ENCODE peak calls at places on chromosome 21, in five cellular contexts. One of them, this sample, is unnamed.

GRCh38 chr21:27526451-27526850 is 559.6 kb upstream of the ADAMTS5 start:
- DNase-seq in ELR: no peak
- DNase-seq in retina: no peak
- DNase-seq in stimulated activated CD4-positive, alpha-beta T cell treated with anti-CD3 and anti-CD28 coated beads, Interleukin-4, amount 100 ng/mL, for 48 hours: no peak
- DNase-seq in activated CD4-positive, alpha-beta T cell treated with anti-CD3 and anti-CD28 coated beads, Interleukin-2, amount 50 U/mL, for 1 hour: no peak
- DNase-seq in this sample: no peak

GRCh38 chr21:24941316-24942185 is 665.7 kb downstream of the MRPL39 start:
- DNase-seq in stimulated activated CD4-positive, alpha-beta T cell treated with anti-CD3 and anti-CD28 coated beads, Interleukin-4, amount 100 ng/mL, for 48 hours: no peak
- DNase-seq in activated CD4-positive, alpha-beta T cell treated with anti-CD3 and anti-CD28 coated beads, Interleukin-2, amount 50 U/mL, for 1 hour: no peak
- DNase-seq in ELR: peak; percentile 37
- DNase-seq in retina: no peak
- DNase-seq in this sample: no peak

GRCh38 chr21:42304556-42305454 is 10.4 kb downstream of the TFF3 start:
- DNase-seq in stimulated activated CD4-positive, alpha-beta T cell treated with anti-CD3 and anti-CD28 coated beads, Interleukin-4, amount 100 ng/mL, for 48 hours: no peak
- DNase-seq in ELR: no peak
- DNase-seq in activated CD4-positive, alpha-beta T cell treated with anti-CD3 and anti-CD28 coated beads, Interleukin-2, amount 50 U/mL, for 1 hour: no peak
- DNase-seq in retina: no peak
- DNase-seq in this sample: no peak

GRCh38 chr21:26544208-26544607 is 28.9 kb downstream of the CYYR1 start:
- DNase-seq in retina: no peak
- DNase-seq in stimulated activated CD4-positive, alpha-beta T cell treated with anti-CD3 and anti-CD28 coated beads, Interleukin-4, amount 100 ng/mL, for 48 hours: no peak
- DNase-seq in activated CD4-positive, alpha-beta T cell treated with anti-CD3 and anti-CD28 coated beads, Interleukin-2, amount 50 U/mL, for 1 hour: no peak
- DNase-seq in ELR: peak; percentile 10
- DNase-seq in this sample: no peak

GRCh38 chr21:45821315-45822001 is 160.1 kb upstream of the COL6A1 start:
- DNase-seq in ELR: no peak
- DNase-seq in retina: no peak
- DNase-seq in stimulated activated CD4-positive, alpha-beta T cell treated with anti-CD3 and anti-CD28 coated beads, Interleukin-4, amount 100 ng/mL, for 48 hours: no peak
- DNase-seq in activated CD4-positive, alpha-beta T cell treated with anti-CD3 and anti-CD28 coated beads, Interleukin-2, amount 50 U/mL, for 1 hour: no peak
- DNase-seq in this sample: no peak

GRCh38 chr21:37800122-37800455 is 116.2 kb downstream of the KCNJ6 start:
- DNase-seq in retina: no peak
- DNase-seq in stimulated activated CD4-positive, alpha-beta T cell treated with anti-CD3 and anti-CD28 coated beads, Interleukin-4, amount 100 ng/mL, for 48 hours: no peak
- DNase-seq in activated CD4-positive, alpha-beta T cell treated with anti-CD3 and anti-CD28 coated beads, Interleukin-2, amount 50 U/mL, for 1 hour: no peak
- DNase-seq in ELR: peak; percentile 28
- DNase-seq in this sample: no peak

GRCh38 chr21:33063907-33064622 is 5.9 kb upstream of the OLIG1 start:
- DNase-seq in ELR: no peak
- DNase-seq in retina: peak; percentile 32
- DNase-seq in stimulated activated CD4-positive, alpha-beta T cell treated with anti-CD3 and anti-CD28 coated beads, Interleukin-4, amount 100 ng/mL, for 48 hours: no peak
- DNase-seq in activated CD4-positive, alpha-beta T cell treated with anti-CD3 and anti-CD28 coated beads, Interleukin-2, amount 50 U/mL, for 1 hour: no peak
- DNase-seq in this sample: no peak

GRCh38 chr21:43717166-43717853 is 1.6 kb upstream of the PDXK start:
- DNase-seq in ELR: no peak
- DNase-seq in activated CD4-positive, alpha-beta T cell treated with anti-CD3 and anti-CD28 coated beads, Interleukin-2, amount 50 U/mL, for 1 hour: no peak
- DNase-seq in stimulated activated CD4-positive, alpha-beta T cell treated with anti-CD3 and anti-CD28 coated beads, Interleukin-4, amount 100 ng/mL, for 48 hours: no peak
- DNase-seq in retina: no peak
- DNase-seq in this sample: no peak

GRCh38 chr21:43699933-43700599 is 18.9 kb upstream of the PDXK start:
- DNase-seq in stimulated activated CD4-positive, alpha-beta T cell treated with anti-CD3 and anti-CD28 coated beads, Interleukin-4, amount 100 ng/mL, for 48 hours: no peak
- DNase-seq in retina: no peak
- DNase-seq in activated CD4-positive, alpha-beta T cell treated with anti-CD3 and anti-CD28 coated beads, Interleukin-2, amount 50 U/mL, for 1 hour: no peak
- DNase-seq in ELR: no peak
- DNase-seq in this sample: no peak

GRCh38 chr21:41487082-41487481 is 20.9 kb downstream of the TMPRSS2 start:
- DNase-seq in activated CD4-positive, alpha-beta T cell treated with anti-CD3 and anti-CD28 coated beads, Interleukin-2, amount 50 U/mL, for 1 hour: no peak
- DNase-seq in stimulated activated CD4-positive, alpha-beta T cell treated with anti-CD3 and anti-CD28 coated beads, Interleukin-4, amount 100 ng/mL, for 48 hours: no peak
- DNase-seq in ELR: no peak
- DNase-seq in retina: no peak
- DNase-seq in this sample: no peak

GRCh38 chr21:35344582-35344981 is 295.5 kb upstream of the RUNX1 start:
- DNase-seq in retina: no peak
- DNase-seq in stimulated activated CD4-positive, alpha-beta T cell treated with anti-CD3 and anti-CD28 coated beads, Interleukin-4, amount 100 ng/mL, for 48 hours: no peak
- DNase-seq in ELR: no peak
- DNase-seq in activated CD4-positive, alpha-beta T cell treated with anti-CD3 and anti-CD28 coated beads, Interleukin-2, amount 50 U/mL, for 1 hour: no peak
- DNase-seq in this sample: no peak

GRCh38 chr21:35616090-35616489 is 444.2 kb downstream of the SETD4 start:
- DNase-seq in activated CD4-positive, alpha-beta T cell treated with anti-CD3 and anti-CD28 coated beads, Interleukin-2, amount 50 U/mL, for 1 hour: no peak
- DNase-seq in retina: no peak
- DNase-seq in stimulated activated CD4-positive, alpha-beta T cell treated with anti-CD3 and anti-CD28 coated beads, Interleukin-4, amount 100 ng/mL, for 48 hours: no peak
- DNase-seq in ELR: peak; percentile 59
- DNase-seq in this sample: no peak

GRCh38 chr21:45353200-45353599 is 51.8 kb upstream of the COL18A1 start:
- DNase-seq in activated CD4-positive, alpha-beta T cell treated with anti-CD3 and anti-CD28 coated beads, Interleukin-2, amount 50 U/mL, for 1 hour: no peak
- DNase-seq in retina: no peak
- DNase-seq in stimulated activated CD4-positive, alpha-beta T cell treated with anti-CD3 and anti-CD28 coated beads, Interleukin-4, amount 100 ng/mL, for 48 hours: no peak
- DNase-seq in ELR: no peak
- DNase-seq in this sample: no peak

GRCh38 chr21:44344541-44345183 is 5.5 kb upstream of the CFAP410 start:
- DNase-seq in ELR: no peak
- DNase-seq in retina: no peak
- DNase-seq in activated CD4-positive, alpha-beta T cell treated with anti-CD3 and anti-CD28 coated beads, Interleukin-2, amount 50 U/mL, for 1 hour: no peak
- DNase-seq in stimulated activated CD4-positive, alpha-beta T cell treated with anti-CD3 and anti-CD28 coated beads, Interleukin-4, amount 100 ng/mL, for 48 hours: no peak
- DNase-seq in this sample: no peak

GRCh38 chr21:45148316-45149000 is 74.1 kb downstream of the ADARB1 start:
- DNase-seq in activated CD4-positive, alpha-beta T cell treated with anti-CD3 and anti-CD28 coated beads, Interleukin-2, amount 50 U/mL, for 1 hour: no peak
- DNase-seq in stimulated activated CD4-positive, alpha-beta T cell treated with anti-CD3 and anti-CD28 coated beads, Interleukin-4, amount 100 ng/mL, for 48 hours: no peak
- DNase-seq in ELR: no peak
- DNase-seq in retina: no peak
- DNase-seq in this sample: no peak

GRCh38 chr21:36021251-36021837 is 39.0 kb downstream of the SETD4 start:
- DNase-seq in ELR: no peak
- DNase-seq in activated CD4-positive, alpha-beta T cell treated with anti-CD3 and anti-CD28 coated beads, Interleukin-2, amount 50 U/mL, for 1 hour: no peak
- DNase-seq in retina: no peak
- DNase-seq in stimulated activated CD4-positive, alpha-beta T cell treated with anti-CD3 and anti-CD28 coated beads, Interleukin-4, amount 100 ng/mL, for 48 hours: no peak
- DNase-seq in this sample: peak; percentile 23

GRCh38 chr21:46323227-46323709 is 402 bp downstream of the C21orf58 start:
- DNase-seq in activated CD4-positive, alpha-beta T cell treated with anti-CD3 and anti-CD28 coated beads, Interleukin-2, amount 50 U/mL, for 1 hour: no peak
- DNase-seq in stimulated activated CD4-positive, alpha-beta T cell treated with anti-CD3 and anti-CD28 coated beads, Interleukin-4, amount 100 ng/mL, for 48 hours: peak; percentile 20
- DNase-seq in ELR: peak; percentile 44
- DNase-seq in retina: no peak
- DNase-seq in this sample: no peak

GRCh38 chr21:36846624-36847023 is 119.8 kb downstream of the HLCS start:
- DNase-seq in ELR: peak; percentile 20
- DNase-seq in retina: no peak
- DNase-seq in activated CD4-positive, alpha-beta T cell treated with anti-CD3 and anti-CD28 coated beads, Interleukin-2, amount 50 U/mL, for 1 hour: no peak
- DNase-seq in stimulated activated CD4-positive, alpha-beta T cell treated with anti-CD3 and anti-CD28 coated beads, Interleukin-4, amount 100 ng/mL, for 48 hours: no peak
- DNase-seq in this sample: no peak

GRCh38 chr21:31559368-31560119 is 99.9 kb upstream of the SOD1 start:
- DNase-seq in activated CD4-positive, alpha-beta T cell treated with anti-CD3 and anti-CD28 coated beads, Interleukin-2, amount 50 U/mL, for 1 hour: peak; percentile 89
- DNase-seq in retina: no peak
- DNase-seq in stimulated activated CD4-positive, alpha-beta T cell treated with anti-CD3 and anti-CD28 coated beads, Interleukin-4, amount 100 ng/mL, for 48 hours: peak; percentile 95
- DNase-seq in ELR: peak; percentile 77
- DNase-seq in this sample: peak; percentile 44

GRCh38 chr21:26842976-26843911 is 2.0 kb downstream of the ADAMTS1 start:
- DNase-seq in ELR: peak; percentile 96
- DNase-seq in retina: peak; percentile 90
- DNase-seq in activated CD4-positive, alpha-beta T cell treated with anti-CD3 and anti-CD28 coated beads, Interleukin-2, amount 50 U/mL, for 1 hour: no peak
- DNase-seq in stimulated activated CD4-positive, alpha-beta T cell treated with anti-CD3 and anti-CD28 coated beads, Interleukin-4, amount 100 ng/mL, for 48 hours: no peak
- DNase-seq in this sample: no peak

GRCh38 chr21:41681939-41682718 is 84.7 kb downstream of the RIPK4 start:
- DNase-seq in activated CD4-positive, alpha-beta T cell treated with anti-CD3 and anti-CD28 coated beads, Interleukin-2, amount 50 U/mL, for 1 hour: no peak
- DNase-seq in stimulated activated CD4-positive, alpha-beta T cell treated with anti-CD3 and anti-CD28 coated beads, Interleukin-4, amount 100 ng/mL, for 48 hours: no peak
- DNase-seq in ELR: no peak
- DNase-seq in retina: no peak
- DNase-seq in this sample: no peak

GRCh38 chr21:30990514-30991304 is 47.6 kb downstream of the KRTAP19-8 start:
- DNase-seq in stimulated activated CD4-positive, alpha-beta T cell treated with anti-CD3 and anti-CD28 coated beads, Interleukin-4, amount 100 ng/mL, for 48 hours: no peak
- DNase-seq in retina: no peak
- DNase-seq in activated CD4-positive, alpha-beta T cell treated with anti-CD3 and anti-CD28 coated beads, Interleukin-2, amount 50 U/mL, for 1 hour: no peak
- DNase-seq in ELR: no peak
- DNase-seq in this sample: no peak

GRCh38 chr21:44710756-44711326 is 531 bp downstream of the TSPEAR start:
- DNase-seq in stimulated activated CD4-positive, alpha-beta T cell treated with anti-CD3 and anti-CD28 coated beads, Interleukin-4, amount 100 ng/mL, for 48 hours: no peak
- DNase-seq in ELR: no peak
- DNase-seq in activated CD4-positive, alpha-beta T cell treated with anti-CD3 and anti-CD28 coated beads, Interleukin-2, amount 50 U/mL, for 1 hour: no peak
- DNase-seq in retina: no peak
- DNase-seq in this sample: no peak

GRCh38 chr21:46154955-46155513 is 345 bp downstream of the FTCD start:
- DNase-seq in activated CD4-positive, alpha-beta T cell treated with anti-CD3 and anti-CD28 coated beads, Interleukin-2, amount 50 U/mL, for 1 hour: no peak
- DNase-seq in ELR: no peak
- DNase-seq in stimulated activated CD4-positive, alpha-beta T cell treated with anti-CD3 and anti-CD28 coated beads, Interleukin-4, amount 100 ng/mL, for 48 hours: no peak
- DNase-seq in retina: no peak
- DNase-seq in this sample: no peak

GRCh38 chr21:43854773-43855633 is 10.0 kb upstream of the AGPAT3 start:
- DNase-seq in retina: no peak
- DNase-seq in stimulated activated CD4-positive, alpha-beta T cell treated with anti-CD3 and anti-CD28 coated beads, Interleukin-4, amount 100 ng/mL, for 48 hours: peak; percentile 17
- DNase-seq in ELR: no peak
- DNase-seq in activated CD4-positive, alpha-beta T cell treated with anti-CD3 and anti-CD28 coated beads, Interleukin-2, amount 50 U/mL, for 1 hour: no peak
- DNase-seq in this sample: peak; percentile 60

GRCh38 chr21:28899744-28900143 is 92.9 kb downstream of the LTN1 start:
- DNase-seq in stimulated activated CD4-positive, alpha-beta T cell treated with anti-CD3 and anti-CD28 coated beads, Interleukin-4, amount 100 ng/mL, for 48 hours: no peak
- DNase-seq in retina: no peak
- DNase-seq in ELR: peak; percentile 54
- DNase-seq in activated CD4-positive, alpha-beta T cell treated with anti-CD3 and anti-CD28 coated beads, Interleukin-2, amount 50 U/mL, for 1 hour: no peak
- DNase-seq in this sample: no peak

GRCh38 chr21:37166733-37167132 is 93.7 kb downstream of the TTC3 start:
- DNase-seq in stimulated activated CD4-positive, alpha-beta T cell treated with anti-CD3 and anti-CD28 coated beads, Interleukin-4, amount 100 ng/mL, for 48 hours: no peak
- DNase-seq in retina: no peak
- DNase-seq in ELR: peak; percentile 41
- DNase-seq in activated CD4-positive, alpha-beta T cell treated with anti-CD3 and anti-CD28 coated beads, Interleukin-2, amount 50 U/mL, for 1 hour: no peak
- DNase-seq in this sample: no peak

GRCh38 chr21:34589511-34590282 is 25.2 kb downstream of the RCAN1 start:
- DNase-seq in activated CD4-positive, alpha-beta T cell treated with anti-CD3 and anti-CD28 coated beads, Interleukin-2, amount 50 U/mL, for 1 hour: no peak
- DNase-seq in retina: no peak
- DNase-seq in stimulated activated CD4-positive, alpha-beta T cell treated with anti-CD3 and anti-CD28 coated beads, Interleukin-4, amount 100 ng/mL, for 48 hours: no peak
- DNase-seq in ELR: no peak
- DNase-seq in this sample: no peak

GRCh38 chr21:24995206-24995605 is 612.1 kb downstream of the MRPL39 start:
- DNase-seq in retina: no peak
- DNase-seq in stimulated activated CD4-positive, alpha-beta T cell treated with anti-CD3 and anti-CD28 coated beads, Interleukin-4, amount 100 ng/mL, for 48 hours: no peak
- DNase-seq in ELR: no peak
- DNase-seq in activated CD4-positive, alpha-beta T cell treated with anti-CD3 and anti-CD28 coated beads, Interleukin-2, amount 50 U/mL, for 1 hour: no peak
- DNase-seq in this sample: no peak

GRCh38 chr21:31732891-31733520 is 1.1 kb upstream of the SCAF4 start:
- DNase-seq in activated CD4-positive, alpha-beta T cell treated with anti-CD3 and anti-CD28 coated beads, Interleukin-2, amount 50 U/mL, for 1 hour: no peak
- DNase-seq in retina: no peak
- DNase-seq in ELR: peak; percentile 35
- DNase-seq in stimulated activated CD4-positive, alpha-beta T cell treated with anti-CD3 and anti-CD28 coated beads, Interleukin-4, amount 100 ng/mL, for 48 hours: peak; percentile 15
- DNase-seq in this sample: no peak

GRCh38 chr21:43775795-43776430 is at the start of gene CSTB:
- DNase-seq in ELR: peak; percentile 69
- DNase-seq in retina: peak; percentile 89
- DNase-seq in stimulated activated CD4-positive, alpha-beta T cell treated with anti-CD3 and anti-CD28 coated beads, Interleukin-4, amount 100 ng/mL, for 48 hours: peak; percentile 77
- DNase-seq in activated CD4-positive, alpha-beta T cell treated with anti-CD3 and anti-CD28 coated beads, Interleukin-2, amount 50 U/mL, for 1 hour: peak; percentile 83
- DNase-seq in this sample: peak; percentile 89

GRCh38 chr21:42193131-42193671 is 25.7 kb upstream of the ABCG1 start:
- DNase-seq in stimulated activated CD4-positive, alpha-beta T cell treated with anti-CD3 and anti-CD28 coated beads, Interleukin-4, amount 100 ng/mL, for 48 hours: peak; percentile 30
- DNase-seq in activated CD4-positive, alpha-beta T cell treated with anti-CD3 and anti-CD28 coated beads, Interleukin-2, amount 50 U/mL, for 1 hour: peak; percentile 66
- DNase-seq in ELR: peak; percentile 47
- DNase-seq in retina: no peak
- DNase-seq in this sample: no peak

GRCh38 chr21:16377857-16378256 is 648.1 kb downstream of the USP25 start:
- DNase-seq in stimulated activated CD4-positive, alpha-beta T cell treated with anti-CD3 and anti-CD28 coated beads, Interleukin-4, amount 100 ng/mL, for 48 hours: no peak
- DNase-seq in activated CD4-positive, alpha-beta T cell treated with anti-CD3 and anti-CD28 coated beads, Interleukin-2, amount 50 U/mL, for 1 hour: no peak
- DNase-seq in ELR: no peak
- DNase-seq in retina: no peak
- DNase-seq in this sample: no peak

GRCh38 chr21:34227386-34227852 is 136.4 kb upstream of the KCNE2 start:
- DNase-seq in stimulated activated CD4-positive, alpha-beta T cell treated with anti-CD3 and anti-CD28 coated beads, Interleukin-4, amount 100 ng/mL, for 48 hours: no peak
- DNase-seq in retina: no peak
- DNase-seq in ELR: no peak
- DNase-seq in activated CD4-positive, alpha-beta T cell treated with anti-CD3 and anti-CD28 coated beads, Interleukin-2, amount 50 U/mL, for 1 hour: no peak
- DNase-seq in this sample: no peak

GRCh38 chr21:41845310-41846032 is 33.7 kb downstream of the PRDM15 start:
- DNase-seq in retina: no peak
- DNase-seq in ELR: peak; percentile 14
- DNase-seq in activated CD4-positive, alpha-beta T cell treated with anti-CD3 and anti-CD28 coated beads, Interleukin-2, amount 50 U/mL, for 1 hour: no peak
- DNase-seq in stimulated activated CD4-positive, alpha-beta T cell treated with anti-CD3 and anti-CD28 coated beads, Interleukin-4, amount 100 ng/mL, for 48 hours: no peak
- DNase-seq in this sample: no peak

GRCh38 chr21:33024278-33025103 is 1.2 kb upstream of the OLIG2 start:
- DNase-seq in activated CD4-positive, alpha-beta T cell treated with anti-CD3 and anti-CD28 coated beads, Interleukin-2, amount 50 U/mL, for 1 hour: no peak
- DNase-seq in retina: peak; percentile 52
- DNase-seq in ELR: no peak
- DNase-seq in stimulated activated CD4-positive, alpha-beta T cell treated with anti-CD3 and anti-CD28 coated beads, Interleukin-4, amount 100 ng/mL, for 48 hours: no peak
- DNase-seq in this sample: no peak

GRCh38 chr21:32750405-32750804 is 21.1 kb downstream of the PAXBP1 start:
- DNase-seq in ELR: no peak
- DNase-seq in activated CD4-positive, alpha-beta T cell treated with anti-CD3 and anti-CD28 coated beads, Interleukin-2, amount 50 U/mL, for 1 hour: no peak
- DNase-seq in retina: no peak
- DNase-seq in stimulated activated CD4-positive, alpha-beta T cell treated with anti-CD3 and anti-CD28 coated beads, Interleukin-4, amount 100 ng/mL, for 48 hours: no peak
- DNase-seq in this sample: no peak

GRCh38 chr21:45304161-45304830 is 16.6 kb upstream of the POFUT2 start:
- DNase-seq in activated CD4-positive, alpha-beta T cell treated with anti-CD3 and anti-CD28 coated beads, Interleukin-2, amount 50 U/mL, for 1 hour: no peak
- DNase-seq in stimulated activated CD4-positive, alpha-beta T cell treated with anti-CD3 and anti-CD28 coated beads, Interleukin-4, amount 100 ng/mL, for 48 hours: no peak
- DNase-seq in retina: no peak
- DNase-seq in ELR: no peak
- DNase-seq in this sample: no peak